ENCODE peak calls at places on chromosomes 3 and 15, in eight cellular contexts. G is CD4-positive, alpha-beta T cell; P is esophagus squamous epithelium; U is cardiac muscle cell; B is stomach; D is tibial nerve; M is RWPE1; J is IMR-90. E is an unnamed sample.

GRCh38 chr3:11661052-11661656 is 17.4 kb upstream of the VGLL4 start:
- DNase-seq in U (no peak), D (no peak), M (peak), G (no peak), J (no peak), P (no peak), B (no peak), E (no peak)

GRCh38 chr3:20849975-20850374 is 664.0 kb upstream of the SGO1 start:
- DNase-seq in G (no peak), B (no peak), J (no peak), P (no peak), U (no peak), D (no peak), M (no peak), E (no peak)

GRCh38 chr3:183513046-183513706 is 42.3 kb downstream of the KLHL6 start:
- DNase-seq in D (no peak), M (no peak), U (peak), P (no peak), G (peak), B (no peak), J (no peak), E (no peak)

GRCh38 chr3:25442486-25442885 is 14.4 kb downstream of the RARB start:
- DNase-seq in U (no peak), D (no peak), G (no peak), P (no peak), M (no peak), B (no peak), J (no peak), E (no peak)

GRCh38 chr15:44712108-44713005 is 1.0 kb downstream of the B2M start:
- DNase-seq in G (peak), J (peak), P (no peak), B (peak), U (peak), M (peak), D (peak), E (peak)

GRCh38 chr3:150346956-150347863 is 60.9 kb upstream of the TSC22D2 start:
- DNase-seq in D (no peak), M (no peak), B (no peak), P (no peak), U (no peak), J (peak), G (no peak), E (no peak)

GRCh38 chr15:82137261-82137660 is 91.4 kb upstream of the MEX3B start:
- DNase-seq in J (no peak), B (no peak), G (no peak), P (no peak), D (no peak), U (no peak), M (no peak), E (no peak)

GRCh38 chr3:23172059-23172458 is 31.1 kb upstream of the UBE2E2 start:
- DNase-seq in B (no peak), D (no peak), G (no peak), U (no peak), P (no peak), M (peak), J (no peak), E (no peak)

GRCh38 chr15:87032291-87032690 is 952.6 kb downstream of the AGBL1 start:
- DNase-seq in M (peak), B (no peak), P (no peak), U (no peak), G (no peak), D (no peak), J (no peak), E (no peak)

GRCh38 chr3:72041531-72041930 is 256.6 kb upstream of the PROK2 start:
- DNase-seq in M (no peak), G (no peak), B (no peak), D (no peak), J (no peak), P (no peak), U (peak), E (no peak)

GRCh38 chr3:59894425-59895146 is 844.8 kb upstream of the CFAP20DC start:
- DNase-seq in G (no peak), U (no peak), P (no peak), B (no peak), J (no peak), M (no peak), D (no peak), E (no peak)

GRCh38 chr3:59895972-59896371 is 846.1 kb upstream of the CFAP20DC start:
- DNase-seq in P (no peak), G (no peak), D (no peak), J (no peak), M (no peak), U (no peak), B (no peak), E (no peak)

DNA sequence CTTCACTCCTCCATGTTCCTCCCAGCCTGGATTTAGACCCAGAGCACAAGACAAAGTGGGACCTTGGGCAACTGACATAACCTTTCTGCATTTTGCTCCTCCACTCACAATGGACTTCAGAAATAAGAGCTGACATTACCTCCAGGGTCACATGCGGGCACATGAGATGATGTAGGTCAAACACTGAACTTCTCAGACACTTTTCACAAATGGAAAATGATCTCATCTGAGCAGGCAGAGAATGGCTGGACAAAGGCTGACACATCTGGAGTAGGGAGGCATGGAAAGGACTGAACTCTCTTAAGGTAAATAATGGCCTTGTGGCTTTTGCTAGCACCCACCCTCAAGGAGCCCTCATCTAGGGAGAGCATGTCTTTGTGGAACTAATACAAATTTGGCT is 849.2 kb upstream of the CFAP20DC start:
- DNase-seq in U (no peak), G (no peak), B (no peak), P (no peak), M (no peak), D (no peak), J (no peak), E (no peak)
- H3K27ac ChIP-seq in U (no peak), G (no peak), B (no peak), P (no peak), M (no peak), D (no peak), J (no peak), E (peak)

GRCh38 chr3:37546876-37547275 is 314.8 kb upstream of the CTDSPL start:
- DNase-seq in M (peak), J (peak), U (peak), G (no peak), D (peak), P (no peak), B (no peak), E (no peak)
- TF ChIP-seq CTCF in M (no peak), J (peak), U (peak), G (no peak), D (no peak), P (peak), B (no peak), E (peak)

GRCh38 chr15:99118258-99118632 is 13.4 kb downstream of the SYNM start:
- DNase-seq in P (no peak), D (no peak), M (no peak), J (no peak), G (no peak), U (no peak), B (no peak), E (no peak)

GRCh38 chr15:99115300-99116215 is 10.7 kb downstream of the SYNM start:
- DNase-seq in D (no peak), M (no peak), U (no peak), J (no peak), G (no peak), B (no peak), P (no peak), E (no peak)

GRCh38 chr15:99117111-99117510 is 12.2 kb downstream of the SYNM start:
- DNase-seq in D (no peak), M (no peak), P (no peak), B (no peak), J (no peak), U (no peak), G (no peak), E (no peak)

GRCh38 chr15:99118801-99119546 is 14.1 kb downstream of the SYNM start:
- DNase-seq in P (no peak), G (no peak), B (no peak), M (no peak), J (no peak), U (no peak), D (no peak), E (peak)

DNA sequence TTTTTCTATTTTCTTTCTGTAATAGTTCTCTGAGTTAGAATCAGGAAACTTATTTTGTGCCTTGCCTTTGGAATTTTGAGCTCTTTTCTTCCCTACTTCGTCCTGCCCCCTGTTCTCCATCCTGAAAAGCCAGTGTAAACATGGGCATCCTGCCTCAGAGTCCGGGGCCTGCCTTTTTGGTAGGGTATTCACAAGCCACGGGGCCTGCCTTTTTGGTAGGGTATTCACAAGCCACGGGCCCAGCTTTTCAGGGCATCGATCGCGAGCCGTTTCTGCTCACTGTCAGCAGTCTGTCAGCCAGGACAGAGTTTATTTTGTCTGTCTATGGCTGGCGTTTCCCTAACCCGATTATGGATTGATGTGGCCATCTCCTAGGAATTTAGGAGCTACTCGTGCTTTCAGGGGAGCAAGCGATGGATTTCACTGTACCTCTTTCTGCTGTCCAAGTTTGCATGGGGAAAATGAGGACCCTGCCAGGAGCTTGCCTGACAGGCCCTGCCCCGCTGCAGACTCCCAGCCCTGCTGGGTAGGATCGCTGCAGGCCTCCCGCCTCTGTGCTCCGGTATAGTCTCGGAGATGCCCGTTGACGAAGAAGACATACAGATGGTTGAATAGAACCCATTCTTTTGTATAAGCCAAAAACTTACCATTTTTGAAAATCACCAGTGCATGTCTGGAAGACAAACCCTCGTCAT is 12.8 kb downstream of the SYNM start:
- DNase-seq in G (no peak), D (no peak), U (no peak), M (no peak), B (no peak), J (no peak), P (no peak), E (no peak)
- H3K27ac ChIP-seq in G (no peak), D (no peak), U (no peak), M (no peak), B (no peak), J (no peak), P (peak), E (peak)

DNA sequence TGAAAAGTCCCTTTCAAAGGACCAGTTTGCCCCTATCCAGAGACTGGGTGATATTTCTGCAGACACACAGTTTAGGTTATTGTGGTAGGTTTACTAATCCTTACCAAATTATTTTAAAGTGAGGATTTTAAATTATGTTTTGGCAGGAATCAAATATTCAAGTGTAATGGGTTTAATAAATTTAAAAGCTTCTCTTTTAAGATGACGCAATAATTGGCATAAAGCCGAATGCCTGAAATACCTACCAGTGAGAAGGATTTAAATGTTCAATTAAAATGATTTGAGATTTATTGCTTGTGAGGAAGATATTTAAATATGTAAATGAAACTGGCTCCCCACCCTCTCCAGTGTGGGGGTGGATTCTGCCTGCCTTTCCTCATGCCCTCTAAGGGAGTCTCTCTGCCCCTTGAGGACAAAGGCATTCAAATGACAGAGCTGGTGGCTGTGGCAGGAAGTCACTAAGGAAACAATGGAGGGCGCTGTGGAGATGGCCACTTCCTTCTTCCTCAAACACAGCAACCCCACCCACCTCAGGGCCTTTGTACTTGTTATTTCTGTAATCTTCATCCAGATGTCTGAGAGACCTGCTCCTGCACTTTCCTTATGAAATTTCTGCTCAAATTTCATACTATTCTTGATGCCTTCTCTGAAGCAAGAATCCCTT is 131.7 kb downstream of the TNIK start:
- DNase-seq in G (peak), J (no peak), U (peak), D (no peak), B (peak), M (no peak), P (no peak), E (no peak)
- TF ChIP-seq CTCF in G (peak), J (no peak), U (no peak), D (no peak), B (peak), M (no peak), P (no peak), E (no peak)

GRCh38 chr3:123711356-123711755 is 126.5 kb upstream of the HACD2 start:
- DNase-seq in G (no peak), J (no peak), P (no peak), D (no peak), M (no peak), U (no peak), B (no peak), E (no peak)
- H3K27ac ChIP-seq in G (no peak), J (no peak), P (no peak), D (no peak), M (no peak), U (no peak), B (no peak), E (peak)

GRCh38 chr15:98853593-98854420 is 153.8 kb downstream of the PGPEP1L start:
- DNase-seq in P (no peak), D (no peak), B (no peak), U (peak), M (no peak), J (no peak), G (no peak), E (no peak)

GRCh38 chr15:98856540-98856907 is 151.1 kb downstream of the PGPEP1L start:
- DNase-seq in B (no peak), M (no peak), J (peak), G (no peak), U (no peak), D (no peak), P (no peak), E (no peak)

GRCh38 chr15:98854496-98854895 is 153.1 kb downstream of the PGPEP1L start:
- DNase-seq in U (no peak), G (no peak), P (no peak), M (no peak), D (no peak), B (peak), J (no peak), E (no peak)

GRCh38 chr15:98855815-98856539 is 151.6 kb downstream of the PGPEP1L start:
- DNase-seq in P (no peak), J (no peak), M (no peak), G (no peak), D (no peak), B (no peak), U (no peak), E (no peak)

DNA sequence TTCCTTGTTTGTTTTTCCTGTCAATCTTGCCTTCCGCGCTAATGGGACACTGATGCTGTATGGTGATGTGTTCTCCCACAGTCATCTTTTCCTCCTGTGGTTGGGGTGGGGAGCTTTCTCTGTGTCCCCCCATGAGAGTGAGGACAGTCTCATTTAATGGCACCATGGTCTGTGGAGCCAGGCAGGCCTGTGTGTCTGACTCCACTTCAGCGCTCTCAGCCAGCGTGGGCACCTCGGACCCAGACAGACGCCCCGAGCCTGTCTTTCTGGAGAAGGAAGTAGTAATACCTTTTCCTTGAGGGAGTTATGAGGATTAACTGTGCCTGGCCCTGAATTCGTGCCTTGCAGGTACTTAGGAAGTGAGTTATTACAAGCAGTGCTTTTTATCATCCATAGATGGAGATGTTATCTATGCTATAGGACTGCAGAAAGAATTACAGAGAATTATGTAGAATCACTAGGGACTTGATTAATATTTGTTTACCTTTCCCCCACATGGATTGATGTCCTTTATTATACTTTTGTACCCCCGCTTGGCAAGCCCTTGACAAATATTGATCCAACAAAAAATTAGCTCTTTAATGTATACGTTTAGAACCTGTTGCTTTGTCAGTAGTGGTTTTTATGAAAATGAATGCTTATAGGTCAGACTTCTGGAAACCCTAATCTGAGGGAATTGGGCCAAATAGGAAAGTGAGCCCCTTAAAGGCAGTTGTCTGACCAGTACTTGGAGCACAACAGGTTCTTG is 152.4 kb downstream of the PGPEP1L start:
- DNase-seq in G (no peak), D (no peak), J (no peak), B (no peak), M (no peak), P (no peak), U (no peak), E (no peak)
- TF ChIP-seq CTCF in G (no peak), D (no peak), J (no peak), B (no peak), M (no peak), P (no peak), U (no peak), E (no peak)

DNA sequence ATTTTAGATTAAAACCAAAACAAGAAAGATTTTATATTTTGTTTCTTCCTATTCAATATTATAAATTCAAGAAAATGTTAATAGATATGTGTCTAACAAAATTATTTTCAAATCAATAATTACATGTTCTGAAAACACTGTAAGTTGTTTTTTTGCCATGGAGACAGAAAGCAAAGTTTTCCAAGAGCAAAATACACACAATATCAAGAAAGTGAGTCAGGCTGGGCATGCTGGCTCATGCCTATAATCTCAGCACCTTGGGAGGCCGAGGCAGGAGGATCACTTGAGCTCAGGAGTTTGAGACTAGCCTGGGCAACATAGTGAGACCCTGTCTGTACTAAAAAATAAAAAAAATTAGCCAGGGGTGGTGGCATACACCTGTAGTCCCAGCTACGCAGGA is 71.7 kb downstream of the TTC23 start:
- DNase-seq in U (no peak), B (no peak), D (no peak), J (no peak), M (no peak), P (no peak), G (no peak), E (no peak)
- H3K27ac ChIP-seq in U (no peak), B (no peak), D (no peak), J (no peak), M (no peak), P (no peak), G (no peak), E (no peak)

GRCh38 chr3:169813757-169814517 is 1.2 kb upstream of the LRRC34 start:
- DNase-seq in G (peak), M (no peak), U (peak), B (peak), D (peak), J (no peak), P (no peak), E (no peak)
- TF ChIP-seq CTCF in G (peak), M (no peak), U (peak), B (peak), D (no peak), J (no peak), P (peak), E (peak)